ENCODE peak calls at places on chromosomes 11 and 22, in six cellular contexts. A is H1, F is GM12891, W is stomach, H is sigmoid colon, D is HCT116. B is an unnamed sample.

GRCh38 chr11:35617687-35618496 is at the start of gene FJX1:
- DNase-seq in A (peak; percentile 44), F (peak; percentile 72), W (no peak), H (peak; percentile 82), D (no peak), B (no peak)

GRCh38 chr11:68194675-68195294 is 18.3 kb downstream of the KMT5B start:
- DNase-seq in A (no peak), F (no peak), W (no peak), H (no peak), D (no peak), B (no peak)

GRCh38 chr22:45889539-45890350 is 87.2 kb downstream of the WNT7B start:
- DNase-seq in A (no peak), F (no peak), W (no peak), H (no peak), D (no peak), B (no peak)

GRCh38 chr11:299951-300735 is 817 bp upstream of the IFITM5 start:
- DNase-seq in A (no peak), F (no peak), W (no peak), H (peak; percentile 65), D (no peak), B (no peak)

GRCh38 chr22:30114356-30114755 is 34.1 kb downstream of the HORMAD2 start:
- DNase-seq in A (no peak), F (no peak), W (no peak), H (no peak), D (no peak), B (no peak)

GRCh38 chr22:24175160-24175808 is 6.0 kb upstream of the SUSD2 start:
- DNase-seq in A (peak; percentile 46), F (peak; percentile 82), W (peak; percentile 83), H (peak; percentile 94), D (peak; percentile 31), B (no peak)

GRCh38 chr22:30598986-30599385 is 7.3 kb upstream of the PES1 start:
- DNase-seq in A (no peak), F (no peak), W (no peak), H (no peak), D (no peak), B (no peak)

GRCh38 chr11:911031-911889 is 650 bp upstream of the CHID1 start:
- DNase-seq in A (no peak), F (no peak), W (peak; percentile 42), H (no peak), D (no peak), B (no peak)

GRCh38 chr11:1640076-1640946 is 10.7 kb downstream of the KRTAP5-5 start:
- DNase-seq in A (peak; percentile 58), F (peak; percentile 67), W (peak; percentile 43), H (peak; percentile 63), D (no peak), B (no peak)

GRCh38 chr22:41532908-41533825 is 11.1 kb downstream of the POLR3H start:
- DNase-seq in A (no peak), F (peak; percentile 81), W (peak; percentile 82), H (peak; percentile 87), D (no peak), B (no peak)
- TF ChIP-seq POLR2AphosphoS5 in A (peak; percentile 13), F (no peak), W (peak; percentile 67), H (peak; percentile 21), D (no peak), B (no peak)

DNA sequence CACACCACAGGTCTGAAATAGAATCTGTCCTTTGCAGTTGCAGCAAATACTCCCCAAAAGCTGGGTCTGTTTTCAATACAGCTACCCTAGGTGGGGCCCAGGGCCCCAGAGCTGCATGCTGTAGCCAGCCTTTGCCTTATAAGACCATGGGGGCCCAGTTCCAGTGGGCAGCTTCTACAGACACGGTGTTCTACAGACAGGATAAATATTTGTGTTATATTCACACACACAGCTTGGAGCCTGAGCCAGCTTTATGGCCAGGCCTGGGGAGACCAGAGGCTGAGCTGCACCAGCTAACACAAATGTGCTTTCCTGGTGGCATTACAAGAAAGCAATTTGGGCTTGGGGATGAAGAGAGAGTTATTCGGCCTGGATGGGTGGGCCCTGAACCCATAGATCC is 151.8 kb upstream of the NCAM1 start:
- DNase-seq in A (no peak), F (no peak), W (no peak), H (peak; percentile 82), D (no peak), B (no peak)
- TF ChIP-seq POLR2AphosphoS5 in A (no peak), F (no peak), W (no peak), H (peak; percentile 21), D (no peak), B (no peak)

GRCh38 chr22:36220457-36220921 is 18.8 kb downstream of the APOL2 start:
- DNase-seq in A (no peak), F (no peak), W (no peak), H (peak; percentile 81), D (no peak), B (no peak)
- TF ChIP-seq POLR2AphosphoS5 in A (peak; percentile 38), F (no peak), W (no peak), H (no peak), D (no peak), B (no peak)

GRCh38 chr11:8732748-8733241 is 50.2 kb downstream of the RPL27A start:
- DNase-seq in A (no peak), F (no peak), W (peak; percentile 40), H (peak; percentile 89), D (no peak), B (no peak)
- TF ChIP-seq POLR2AphosphoS5 in A (no peak), F (no peak), W (peak; percentile 86), H (peak; percentile 69), D (no peak), B (no peak)

GRCh38 chr22:47384977-47385376 is 622.5 kb downstream of the TBC1D22A start:
- DNase-seq in A (no peak), F (no peak), W (no peak), H (peak; percentile 22), D (no peak), B (no peak)

GRCh38 chr22:47379037-47379436 is 616.6 kb downstream of the TBC1D22A start:
- DNase-seq in A (no peak), F (no peak), W (no peak), H (no peak), D (no peak), B (no peak)

GRCh38 chr22:47380692-47381091 is 618.2 kb downstream of the TBC1D22A start:
- DNase-seq in A (no peak), F (no peak), W (no peak), H (peak; percentile 13), D (no peak), B (no peak)

GRCh38 chr22:47381240-47381639 is 618.8 kb downstream of the TBC1D22A start:
- DNase-seq in A (no peak), F (no peak), W (no peak), H (peak; percentile 29), D (no peak), B (no peak)

GRCh38 chr22:47382164-47382890 is 619.9 kb downstream of the TBC1D22A start:
- DNase-seq in A (no peak), F (no peak), W (no peak), H (peak; percentile 45), D (no peak), B (no peak)
- TF ChIP-seq POLR2AphosphoS5 in A (no peak), F (no peak), W (no peak), H (no peak), D (no peak), B (no peak)

GRCh38 chr11:124891390-124891861 is 6.2 kb downstream of the ROBO4 start:
- DNase-seq in A (no peak), F (no peak), W (no peak), H (peak; percentile 60), D (no peak), B (no peak)

GRCh38 chr11:124892131-124892530 is 5.5 kb downstream of the ROBO4 start:
- DNase-seq in A (no peak), F (no peak), W (no peak), H (no peak), D (no peak), B (no peak)

GRCh38 chr11:124894606-124895430 is 2.8 kb downstream of the ROBO4 start:
- DNase-seq in A (no peak), F (no peak), W (no peak), H (peak; percentile 41), D (no peak), B (no peak)

GRCh38 chr11:124893781-124894401 is 3.8 kb downstream of the ROBO4 start:
- DNase-seq in A (no peak), F (no peak), W (no peak), H (peak; percentile 57), D (no peak), B (no peak)

GRCh38 chr11:124892750-124893454 is 4.8 kb downstream of the ROBO4 start:
- DNase-seq in A (no peak), F (peak; percentile 2), W (no peak), H (peak; percentile 67), D (no peak), B (no peak)
- TF ChIP-seq POLR2AphosphoS5 in A (no peak), F (no peak), W (no peak), H (no peak), D (no peak), B (no peak)

DNA sequence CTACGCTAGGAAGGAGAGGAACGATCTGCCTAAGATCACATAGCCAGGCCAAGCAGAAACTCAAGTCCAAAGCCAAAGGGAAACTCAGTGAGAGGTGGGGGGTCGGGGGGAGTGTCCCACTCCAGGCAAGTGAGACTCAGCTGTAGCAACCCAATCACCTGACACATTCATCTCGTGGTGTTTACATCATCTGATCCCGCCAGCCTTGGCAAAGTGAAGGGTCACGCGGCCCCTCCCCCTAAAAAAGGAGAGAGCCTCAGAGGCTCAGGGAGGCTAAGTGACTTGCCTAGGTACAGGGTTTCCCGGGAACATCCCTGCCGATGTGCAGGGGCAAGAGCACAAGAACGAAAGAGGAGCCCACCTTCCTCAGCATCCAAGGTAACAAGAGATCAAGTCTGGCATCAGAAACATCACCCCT is 21.5 kb downstream of the MYH9 start:
- DNase-seq in A (no peak), F (no peak), W (no peak), H (peak; percentile 90), D (no peak), B (no peak)
- TF ChIP-seq POLR2AphosphoS5 in A (peak; percentile 43), F (no peak), W (peak; percentile 17), H (peak; percentile 54), D (no peak), B (peak; percentile 38)

GRCh38 chr22:41524809-41525449 is 19.3 kb downstream of the POLR3H start:
- DNase-seq in A (no peak), F (peak; percentile 60), W (peak; percentile 31), H (no peak), D (no peak), B (no peak)

GRCh38 chr22:41521166-41521565 is 23.1 kb downstream of the POLR3H start:
- DNase-seq in A (no peak), F (no peak), W (no peak), H (no peak), D (no peak), B (no peak)

GRCh38 chr22:41523464-41524221 is 20.6 kb downstream of the POLR3H start:
- DNase-seq in A (no peak), F (no peak), W (peak; percentile 36), H (no peak), D (no peak), B (no peak)

GRCh38 chr22:41524283-41524682 is 20.0 kb downstream of the POLR3H start:
- DNase-seq in A (no peak), F (no peak), W (peak; percentile 92), H (peak; percentile 91), D (no peak), B (no peak)

DNA sequence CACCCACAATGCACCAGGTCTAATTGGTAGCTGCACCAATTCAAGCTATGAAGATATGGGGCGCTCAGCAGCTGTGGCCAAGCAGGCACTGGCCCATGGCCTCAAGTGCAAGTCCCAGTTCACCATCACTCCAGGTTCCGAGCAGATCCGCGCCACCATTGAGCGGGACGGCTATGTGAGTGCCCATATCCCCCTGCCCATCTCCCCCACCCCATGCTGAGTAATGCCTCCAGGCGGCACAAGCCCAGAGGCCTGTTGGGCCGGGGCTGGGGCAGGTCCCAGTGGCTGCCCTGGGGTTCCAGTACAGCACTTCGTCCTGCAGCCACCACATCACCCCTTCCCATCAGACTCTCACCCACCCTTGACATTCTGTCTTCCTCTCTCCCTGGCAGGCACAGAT is 21.5 kb downstream of the POLR3H start:
- DNase-seq in A (no peak), F (no peak), W (no peak), H (no peak), D (no peak), B (no peak)
- TF ChIP-seq POLR2AphosphoS5 in A (peak; percentile 50), F (no peak), W (no peak), H (no peak), D (no peak), B (no peak)

B was measured in Panc1.